ENCODE peak calls at places on chromosome 1, in seven cellular contexts. D, G, Q, V, R, N and Y are unnamed samples.

GRCh38 chr1:164659621-164660414 is 100.8 kb downstream of the PBX1 start:
- DNase-seq in N (no peak), G (peak; percentile 33), V (no peak), D (no peak), Q (no peak), R (no peak), Y (no peak)

GRCh38 chr1:216559359-216559758 is 136.1 kb upstream of the USH2A start:
- DNase-seq in Q (no peak), V (no peak), D (no peak), G (no peak), R (no peak), N (no peak), Y (no peak)

GRCh38 chr1:226111109-226111864 is 48.8 kb downstream of the H3-3A start:
- DNase-seq in V (no peak), N (no peak), Q (peak; percentile 59), R (no peak), G (no peak), D (peak; percentile 96), Y (no peak)

GRCh38 chr1:203187306-203188264 is 1.1 kb upstream of the CHI3L1 start:
- DNase-seq in N (no peak), R (no peak), G (no peak), V (no peak), D (no peak), Q (no peak), Y (no peak)

GRCh38 chr1:236010443-236010842 is 54.4 kb downstream of the NID1 start:
- DNase-seq in R (no peak), D (no peak), V (no peak), N (no peak), G (no peak), Q (no peak), Y (no peak)

GRCh38 chr1:184605941-184606340 is 148.7 kb downstream of the EDEM3 start:
- DNase-seq in V (no peak), G (no peak), N (no peak), R (no peak), D (no peak), Q (no peak), Y (no peak)

GRCh38 chr1:209899948-209900347 is 38.1 kb upstream of the SYT14 start:
- DNase-seq in Q (peak; percentile 81), D (peak; percentile 62), R (no peak), V (no peak), G (peak; percentile 22), N (peak; percentile 20), Y (peak; percentile 39)

GRCh38 chr1:231219422-231220401 is 21.3 kb upstream of the GNPAT start:
- DNase-seq in N (peak; percentile 91), R (no peak), G (no peak), D (no peak), V (no peak), Q (no peak), Y (no peak)

GRCh38 chr1:219184337-219184736 is 10.7 kb downstream of the LYPLAL1 start:
- DNase-seq in V (no peak), R (no peak), Q (no peak), G (no peak), D (no peak), N (no peak), Y (no peak)

GRCh38 chr1:212007896-212008295 is 27.5 kb downstream of the INTS7 start:
- DNase-seq in V (no peak), N (no peak), D (no peak), Q (no peak), G (no peak), R (no peak), Y (no peak)

DNA sequence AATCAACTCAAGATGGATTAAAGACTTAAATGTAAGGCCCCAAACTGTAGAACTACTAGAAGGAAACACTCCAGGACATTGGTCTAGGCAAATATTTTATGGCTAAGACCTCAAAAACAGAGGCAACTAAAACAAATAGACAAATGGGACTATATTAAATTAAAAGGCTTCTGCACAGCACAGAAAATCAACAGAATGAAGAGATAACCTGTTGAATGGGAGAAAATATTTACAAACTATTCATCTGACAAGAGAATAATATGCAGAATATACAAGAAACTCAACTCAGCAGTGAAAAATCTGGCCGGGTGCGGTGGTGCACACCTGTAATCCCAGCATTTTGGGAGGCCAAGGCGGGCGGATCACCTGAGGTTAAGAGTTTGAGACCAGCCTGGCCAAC is 84.1 kb upstream of the HNRNPU start:
- DNase-seq in D (no peak), V (no peak), N (no peak), R (no peak), G (no peak), Q (no peak), Y (no peak)
- TF ChIP-seq SIN3A in D (no peak), V (no peak), N (no peak), R (no peak), G (no peak), Q (no peak), Y (no peak)

GRCh38 chr1:12539705-12540579 is 78.1 kb downstream of the DHRS3 start:
- DNase-seq in N (peak; percentile 53), G (peak; percentile 83), R (no peak), D (peak; percentile 53), Q (peak; percentile 74), V (no peak), Y (no peak)
- TF ChIP-seq SIN3A in N (no peak), G (no peak), R (no peak), D (no peak), Q (no peak), V (no peak), Y (no peak)

DNA sequence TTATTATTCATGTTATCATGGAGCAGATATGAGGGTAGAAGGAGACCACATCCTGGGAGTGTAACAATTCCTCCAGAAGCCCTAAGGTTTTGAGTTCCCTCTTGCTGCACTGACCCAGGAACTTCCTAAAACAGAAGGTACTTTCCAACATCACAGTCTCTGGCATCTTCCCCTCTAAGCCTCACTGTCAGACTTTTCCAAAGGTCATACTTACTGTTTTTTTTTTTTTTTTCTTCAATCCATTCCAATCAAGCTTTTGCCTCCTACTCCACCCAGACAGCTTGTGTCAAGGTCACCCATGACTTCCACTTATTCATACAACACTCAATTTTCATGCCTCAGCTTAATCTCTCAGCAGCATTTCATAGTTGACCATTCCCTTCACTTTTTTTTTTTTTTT is 18.4 kb upstream of the UQCRHL start:
- DNase-seq in N (no peak), G (no peak), D (no peak), Q (no peak), V (no peak), R (no peak), Y (no peak)
- TF ChIP-seq SIN3A in N (no peak), G (no peak), D (no peak), Q (no peak), V (no peak), R (no peak), Y (no peak)

GRCh38 chr1:113147826-113148225 is 74.8 kb downstream of the LRIG2 start:
- DNase-seq in D (no peak), V (no peak), Q (no peak), R (no peak), N (no peak), G (no peak), Y (no peak)

GRCh38 chr1:113141650-113142473 is 68.9 kb downstream of the LRIG2 start:
- DNase-seq in N (no peak), G (no peak), D (peak; percentile 87), Q (no peak), R (no peak), V (no peak), Y (no peak)

GRCh38 chr1:113147073-113147625 is 74.2 kb downstream of the LRIG2 start:
- DNase-seq in D (no peak), N (no peak), G (no peak), Q (no peak), R (no peak), V (no peak), Y (peak; percentile 75)

GRCh38 chr1:113142791-113143190 is 69.8 kb downstream of the LRIG2 start:
- DNase-seq in V (no peak), R (no peak), Q (no peak), N (no peak), G (no peak), D (no peak), Y (no peak)

GRCh38 chr1:113146242-113147072 is 73.5 kb downstream of the LRIG2 start:
- DNase-seq in N (peak; percentile 87), G (no peak), V (no peak), R (no peak), D (peak; percentile 51), Q (no peak), Y (peak; percentile 78)
- TF ChIP-seq SIN3A in N (peak; percentile 36), G (no peak), V (no peak), R (no peak), D (no peak), Q (no peak), Y (peak; percentile 27)

DNA sequence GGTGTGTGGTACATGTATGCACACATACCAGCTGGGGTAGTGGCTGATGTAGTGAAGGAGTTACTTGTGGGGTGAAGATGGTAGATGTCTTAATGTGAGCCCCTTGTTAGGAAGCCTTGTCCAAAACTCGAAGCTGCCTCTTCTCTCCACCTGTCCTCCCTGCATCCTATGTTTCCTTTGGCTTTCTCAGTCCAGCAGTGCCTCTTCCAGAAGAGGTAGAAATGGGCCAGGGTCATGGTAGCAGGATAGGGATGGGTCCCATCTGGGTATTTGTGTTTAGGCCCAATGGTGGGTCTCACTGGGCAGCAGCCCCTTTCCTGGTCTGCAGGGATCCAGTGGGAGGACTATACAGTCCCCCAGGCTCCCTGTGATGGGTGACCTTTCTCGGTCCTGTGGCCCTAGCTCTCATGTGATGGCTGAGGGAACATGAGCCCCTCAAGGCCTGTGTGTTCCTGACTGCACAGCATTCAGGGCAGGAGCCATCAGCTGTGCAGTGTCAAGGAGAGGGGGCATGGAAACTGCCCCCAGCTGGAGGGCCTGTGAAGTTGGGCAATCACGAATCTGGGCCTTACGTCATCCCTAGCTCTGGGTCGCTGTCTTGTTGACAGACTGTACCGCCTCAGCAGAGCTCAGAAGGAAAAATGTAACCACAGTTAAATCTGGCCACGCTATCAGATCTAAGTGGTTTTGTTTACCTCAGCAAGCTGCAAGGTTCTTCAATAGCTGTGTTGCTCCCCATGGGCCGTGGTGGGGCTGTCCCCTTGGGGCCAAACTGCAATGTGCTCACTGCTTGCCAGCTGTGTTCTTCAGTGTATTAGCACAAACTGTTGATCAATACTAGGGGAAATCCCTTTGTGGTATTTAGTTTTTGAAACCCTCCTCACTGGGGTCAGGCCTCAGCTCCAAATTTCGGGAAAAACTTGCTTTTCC is 82.7 kb downstream of the NOS1AP start:
- DNase-seq in V (no peak), R (no peak), N (peak; percentile 77), D (no peak), Q (no peak), G (no peak), Y (no peak)
- TF ChIP-seq SIN3A in V (no peak), R (no peak), N (peak; percentile 61), D (no peak), Q (no peak), G (no peak), Y (no peak)

GRCh38 chr1:167499657-167500056 is 18.7 kb downstream of the CD247 start:
- DNase-seq in V (no peak), G (no peak), R (peak; percentile 84), D (no peak), N (no peak), Q (no peak), Y (no peak)

GRCh38 chr1:167500283-167500860 is 18.0 kb downstream of the CD247 start:
- DNase-seq in G (no peak), V (no peak), D (no peak), R (peak; percentile 25), N (no peak), Q (no peak), Y (peak; percentile 47)

GRCh38 chr1:167496962-167497619 is 21.2 kb downstream of the CD247 start:
- DNase-seq in R (no peak), Q (no peak), V (no peak), N (no peak), G (no peak), D (no peak), Y (no peak)

GRCh38 chr1:167501513-167502191 is 16.7 kb downstream of the CD247 start:
- DNase-seq in N (no peak), V (no peak), Q (peak; percentile 42), D (peak; percentile 22), G (no peak), R (no peak), Y (no peak)

GRCh38 chr1:167499106-167499505 is 19.2 kb downstream of the CD247 start:
- DNase-seq in N (no peak), V (no peak), D (no peak), G (no peak), Q (peak; percentile 10), R (no peak), Y (no peak)
- TF ChIP-seq SIN3A in N (no peak), V (no peak), D (no peak), G (no peak), Q (no peak), R (no peak), Y (no peak)